ENCODE peak calls at places on chromosome 18, in four cellular contexts. One of them, this sample, is unnamed.

GRCh38 chr18:6811816-6812215 is 82.3 kb downstream of the ARHGAP28 start:
- DNase-seq in uterus: no peak
- DNase-seq in WTC11: no peak
- DNase-seq in HFFc6: no peak
- DNase-seq in this sample: no peak

GRCh38 chr18:44733069-44733753 is 52.5 kb downstream of the SETBP1 start:
- DNase-seq in WTC11: no peak
- DNase-seq in HFFc6: peak; percentile 82
- DNase-seq in uterus: no peak
- DNase-seq in this sample: peak; percentile 48

GRCh38 chr18:2717407-2717806 is 61.9 kb downstream of the SMCHD1 start:
- DNase-seq in uterus: no peak
- DNase-seq in WTC11: no peak
- DNase-seq in HFFc6: no peak
- DNase-seq in this sample: no peak

GRCh38 chr18:62412248-62412979 is 87.3 kb downstream of the TNFRSF11A start:
- DNase-seq in HFFc6: no peak
- DNase-seq in uterus: no peak
- DNase-seq in WTC11: no peak
- DNase-seq in this sample: no peak

GRCh38 chr18:37628466-37629220 is 63.0 kb upstream of the CELF4 start:
- DNase-seq in uterus: no peak
- DNase-seq in WTC11: no peak
- DNase-seq in HFFc6: no peak
- DNase-seq in this sample: no peak

GRCh38 chr18:24181806-24182205 is 42.9 kb downstream of the CABYR start:
- DNase-seq in WTC11: no peak
- DNase-seq in uterus: no peak
- DNase-seq in HFFc6: no peak
- DNase-seq in this sample: no peak

GRCh38 chr18:57359433-57359832 is 7.1 kb downstream of the ST8SIA3 start:
- DNase-seq in WTC11: no peak
- DNase-seq in uterus: no peak
- DNase-seq in HFFc6: no peak
- DNase-seq in this sample: no peak

GRCh38 chr18:58314284-58314683 is 270.3 kb downstream of the NEDD4L start:
- DNase-seq in uterus: peak; percentile 51
- DNase-seq in HFFc6: peak; percentile 94
- DNase-seq in WTC11: no peak
- DNase-seq in this sample: peak; percentile 90

GRCh38 chr18:63234839-63235238 is 84.7 kb downstream of the BCL2 start:
- DNase-seq in uterus: no peak
- DNase-seq in HFFc6: no peak
- DNase-seq in WTC11: no peak
- DNase-seq in this sample: no peak

DNA sequence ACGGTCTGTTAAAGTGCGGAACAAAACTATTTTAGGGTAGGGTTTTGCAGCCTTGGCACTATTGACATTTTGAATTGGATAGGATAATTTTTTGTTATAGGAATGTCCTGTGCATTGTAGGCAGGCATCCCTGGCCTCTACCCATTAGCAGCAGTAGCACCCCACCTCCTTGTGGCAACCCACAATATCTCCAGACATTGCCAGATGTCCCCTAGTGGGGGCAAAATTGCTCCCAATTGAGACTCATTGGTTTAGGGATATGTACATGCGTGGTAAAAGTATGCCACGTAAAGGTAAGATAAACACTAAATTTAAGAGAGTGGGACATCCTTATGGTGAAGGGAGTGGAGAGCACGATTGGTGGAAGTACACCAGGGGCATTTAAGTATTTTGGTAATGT is 4.6 kb downstream of the MIB1 start:
- DNase-seq in WTC11: no peak
- DNase-seq in uterus: no peak
- DNase-seq in HFFc6: no peak
- DNase-seq in this sample: no peak
- TF ChIP-seq CTCF in WTC11: no peak
- TF ChIP-seq CTCF in uterus: no peak
- TF ChIP-seq CTCF in HFFc6: peak; percentile 8
- TF ChIP-seq CTCF in this sample: no peak

DNA sequence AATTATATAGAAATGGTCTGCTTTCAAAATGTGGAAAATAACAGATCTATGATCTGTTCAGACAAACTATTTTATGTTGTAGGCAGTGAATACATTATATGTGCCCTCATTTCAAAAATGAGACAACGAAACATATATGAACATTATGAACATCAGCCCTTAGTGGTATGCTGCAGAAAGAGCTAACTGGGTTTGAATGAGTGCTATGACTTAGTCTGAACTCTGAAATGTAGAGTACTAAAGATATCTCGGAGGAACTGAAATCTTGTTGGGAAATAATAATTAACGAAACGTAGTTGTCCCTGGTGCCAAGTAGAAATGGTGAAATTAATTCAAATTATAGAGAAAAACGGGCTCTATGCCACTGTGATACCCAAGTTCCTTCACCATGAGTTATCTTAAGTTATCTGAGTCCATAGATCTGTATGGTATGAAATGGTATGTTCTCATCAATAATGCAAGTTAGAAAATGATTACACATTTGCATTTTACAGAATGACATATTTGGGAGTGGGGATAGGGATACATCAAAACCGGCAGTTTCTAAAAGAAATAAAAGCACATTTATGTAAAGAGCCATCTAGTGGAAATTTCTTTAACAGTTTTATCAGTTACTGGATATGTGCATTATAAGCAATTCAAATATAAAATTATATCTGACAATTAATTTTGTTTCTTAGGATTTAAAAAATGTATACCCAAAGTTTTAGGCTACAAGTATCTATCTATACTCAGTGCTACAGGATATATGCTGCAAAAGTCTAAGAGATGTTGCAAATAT is 26.7 kb downstream of the STARD6 start:
- DNase-seq in HFFc6: no peak
- DNase-seq in WTC11: no peak
- DNase-seq in uterus: no peak
- DNase-seq in this sample: no peak
- TF ChIP-seq CTCF in HFFc6: peak; percentile 60
- TF ChIP-seq CTCF in WTC11: no peak
- TF ChIP-seq CTCF in uterus: no peak
- TF ChIP-seq CTCF in this sample: no peak

GRCh38 chr18:39795350-39795749 is 2159.7 kb upstream of the PIK3C3 start:
- DNase-seq in WTC11: peak; percentile 29
- DNase-seq in uterus: no peak
- DNase-seq in HFFc6: no peak
- DNase-seq in this sample: no peak
- TF ChIP-seq CTCF in WTC11: no peak
- TF ChIP-seq CTCF in uterus: no peak
- TF ChIP-seq CTCF in HFFc6: peak; percentile 33
- TF ChIP-seq CTCF in this sample: no peak

GRCh38 chr18:74310411-74310810 is 5.2 kb upstream of the C18orf63 start:
- DNase-seq in HFFc6: peak; percentile 71
- DNase-seq in uterus: no peak
- DNase-seq in WTC11: no peak
- DNase-seq in this sample: no peak
- TF ChIP-seq CTCF in HFFc6: peak; percentile 67
- TF ChIP-seq CTCF in uterus: peak; percentile 16
- TF ChIP-seq CTCF in WTC11: no peak
- TF ChIP-seq CTCF in this sample: peak; percentile 48

GRCh38 chr18:75129717-75130477 is 79.0 kb downstream of the PTGR3 start:
- DNase-seq in uterus: no peak
- DNase-seq in WTC11: no peak
- DNase-seq in HFFc6: no peak
- DNase-seq in this sample: no peak
- TF ChIP-seq CTCF in uterus: no peak
- TF ChIP-seq CTCF in WTC11: no peak
- TF ChIP-seq CTCF in HFFc6: no peak
- TF ChIP-seq CTCF in this sample: no peak

GRCh38 chr18:50061876-50062517 is 132.9 kb downstream of the MYO5B start:
- DNase-seq in HFFc6: no peak
- DNase-seq in WTC11: no peak
- DNase-seq in uterus: no peak
- DNase-seq in this sample: no peak
- TF ChIP-seq CTCF in HFFc6: no peak
- TF ChIP-seq CTCF in WTC11: no peak
- TF ChIP-seq CTCF in uterus: no peak
- TF ChIP-seq CTCF in this sample: no peak

DNA sequence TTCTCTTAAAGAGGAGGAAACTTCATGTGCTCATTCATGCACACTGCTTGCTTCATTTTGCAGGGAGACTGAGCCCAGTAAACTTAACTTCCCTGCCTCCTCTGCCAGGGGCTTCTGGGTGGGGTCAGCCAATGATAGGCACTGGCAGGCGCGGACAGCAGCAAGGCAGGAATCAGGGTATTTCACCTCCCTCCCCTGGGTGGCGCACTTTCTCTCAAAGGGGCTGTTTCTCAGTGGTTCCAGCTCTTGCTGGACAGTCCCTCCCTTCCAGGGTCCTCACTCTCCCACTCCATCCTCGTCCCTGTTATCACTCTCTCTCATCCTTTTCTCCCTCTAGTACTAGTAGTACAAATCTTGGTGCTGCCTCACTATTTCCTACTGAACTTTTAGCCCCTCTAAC is 320.5 kb upstream of the ZNF521 start:
- DNase-seq in uterus: no peak
- DNase-seq in WTC11: peak; percentile 81
- DNase-seq in HFFc6: no peak
- DNase-seq in this sample: no peak
- TF ChIP-seq CTCF in uterus: no peak
- TF ChIP-seq CTCF in WTC11: peak; percentile 62
- TF ChIP-seq CTCF in HFFc6: peak; percentile 45
- TF ChIP-seq CTCF in this sample: no peak

DNA sequence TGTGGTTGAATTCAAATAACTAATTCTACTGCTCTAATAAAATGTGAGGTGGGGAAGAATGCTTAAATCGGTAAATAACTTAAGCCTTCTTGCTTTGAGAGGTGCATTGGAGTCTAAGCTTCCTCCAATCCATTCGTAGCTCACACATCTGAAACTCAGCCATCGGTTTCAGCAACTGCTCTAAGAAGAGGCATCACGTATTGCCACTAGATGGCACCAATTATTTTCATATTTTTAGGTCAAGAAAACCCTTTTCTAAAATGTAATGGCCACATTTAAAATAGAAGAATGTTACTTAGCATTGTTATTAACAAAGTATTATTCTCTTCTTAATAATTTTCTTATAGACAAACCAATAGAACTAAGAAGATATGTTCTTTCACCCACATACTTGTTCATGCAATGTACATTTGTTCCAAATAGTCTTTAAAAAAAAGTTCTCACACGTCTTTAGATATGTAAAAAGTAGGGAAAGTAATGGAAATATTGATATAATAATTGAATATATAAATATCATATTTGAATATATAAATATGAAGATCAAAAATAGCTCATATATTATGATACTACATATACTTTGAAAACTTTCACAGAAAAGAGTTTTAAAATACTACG is 229.8 kb downstream of the CCDC178 start:
- DNase-seq in uterus: no peak
- DNase-seq in HFFc6: peak; percentile 19
- DNase-seq in WTC11: no peak
- DNase-seq in this sample: no peak
- TF ChIP-seq CTCF in uterus: no peak
- TF ChIP-seq CTCF in HFFc6: peak; percentile 76
- TF ChIP-seq CTCF in WTC11: no peak
- TF ChIP-seq CTCF in this sample: peak; percentile 55

This sample was measured in AG09319.